ENCODE peak calls at places on chromosomes 4 and X, in five cellular contexts. N, S, Y, J and T are unnamed samples.

GRCh38 chr4:130092187-130093015 is 996.4 kb downstream of the C4orf33 start:
- DNase-seq in N (no peak), S (no peak), Y (no peak), J (no peak), T (no peak)

GRCh38 chrX:45344597-45344996 is 143.9 kb upstream of the DIPK2B start:
- DNase-seq in N (no peak), S (no peak), Y (peak; percentile 20), J (peak; percentile 50), T (no peak)

GRCh38 chr4:83964996-83965541 is 429.2 kb downstream of the GPAT3 start:
- DNase-seq in N (peak; percentile 43), S (no peak), Y (no peak), J (no peak), T (no peak)

GRCh38 chrX:140163376-140164159 is 198.2 kb upstream of the CXorf66 start:
- DNase-seq in N (no peak), S (no peak), Y (no peak), J (no peak), T (no peak)

GRCh38 chr4:116913451-116913850 is 171.9 kb downstream of the TRAM1L1 start:
- DNase-seq in N (no peak), S (no peak), Y (no peak), J (no peak), T (peak; percentile 78)

GRCh38 chrX:1384738-1385250 is 7.1 kb downstream of the SLC25A6 start:
- DNase-seq in N (no peak), S (peak; percentile 11), Y (no peak), J (no peak), T (no peak)

GRCh38 chrX:68833855-68834331 is 5.1 kb downstream of the EFNB1 start:
- DNase-seq in N (no peak), S (no peak), Y (no peak), J (no peak), T (no peak)

GRCh38 chrX:314781-315595 is 3.6 kb downstream of the GTPBP6 start:
- DNase-seq in N (no peak), S (no peak), Y (no peak), J (no peak), T (no peak)

GRCh38 chr4:185096032-185096653 is 46.9 kb upstream of the SLC25A4 start:
- DNase-seq in N (peak; percentile 85), S (no peak), Y (peak; percentile 51), J (no peak), T (peak; percentile 28)

GRCh38 chr4:75423029-75423428 is 91.2 kb downstream of the RCHY1 start:
- DNase-seq in N (no peak), S (no peak), Y (no peak), J (no peak), T (no peak)

GRCh38 chrX:39855748-39856129 is 242.0 kb downstream of the BCOR start:
- DNase-seq in N (peak; percentile 2), S (no peak), Y (peak; percentile 73), J (no peak), T (peak; percentile 74)

GRCh38 chr4:77193511-77194236 is 36.7 kb downstream of the CCNG2 start:
- DNase-seq in N (peak; percentile 91), S (peak; percentile 84), Y (no peak), J (no peak), T (no peak)

GRCh38 chrX:47217121-47217851 is 1.2 kb upstream of the CDK16 start:
- DNase-seq in N (peak; percentile 75), S (no peak), Y (no peak), J (no peak), T (no peak)